ENCODE peak calls at places on chromosomes 2 and 18, in nine cellular contexts. F is A549, Z is AG04449, G is right lobe of liver, R is HepG2, B is fibroblast of lung, K is GM12865, T is fibroblast of the aortic adventitia, J is epithelial cell of proximal tubule. H is an unnamed sample.

GRCh38 chr2:54432181-54433020 is 23.7 kb upstream of the SPTBN1 start:
- DNase-seq in F (no peak), J (no peak), R (no peak), Z (no peak), B (no peak), K (no peak), G (no peak), T (no peak), H (no peak)

GRCh38 chr18:37864122-37864521 is 298.5 kb upstream of the CELF4 start:
- DNase-seq in F (no peak), J (no peak), K (no peak), B (no peak), Z (no peak), R (no peak), G (no peak), T (no peak), H (no peak)

GRCh38 chr2:136116813-136117390 is 1.0 kb downstream of the CXCR4 start:
- DNase-seq in R (no peak), G (peak), B (no peak), T (no peak), J (no peak), K (peak), Z (no peak), F (peak), H (peak)

GRCh38 chr2:171279983-171280790 is 119.5 kb upstream of the TLK1 start:
- DNase-seq in F (no peak), Z (no peak), J (no peak), K (no peak), T (no peak), G (no peak), B (no peak), R (peak), H (no peak)

GRCh38 chr2:118845843-118846666 is 1.4 kb downstream of the EN1 start:
- DNase-seq in B (no peak), K (no peak), F (no peak), R (no peak), Z (no peak), T (no peak), G (no peak), J (no peak), H (no peak)

GRCh38 chr2:9135804-9136558 is 70.6 kb upstream of the ASAP2 start:
- DNase-seq in K (no peak), T (peak), B (peak), J (no peak), G (no peak), Z (peak), F (no peak), R (no peak), H (no peak)

GRCh38 chr2:70388128-70388527 is 86.3 kb upstream of the FAM136A start:
- DNase-seq in J (no peak), B (no peak), Z (no peak), R (no peak), K (no peak), G (no peak), F (no peak), T (no peak), H (no peak)

GRCh38 chr2:60520477-60520876 is 33.0 kb downstream of the BCL11A start:
- DNase-seq in G (no peak), R (no peak), B (no peak), K (no peak), T (no peak), Z (no peak), F (no peak), J (no peak), H (no peak)

GRCh38 chr2:164984428-164984827 is 29.1 kb upstream of the SLC38A11 start:
- DNase-seq in T (peak), Z (no peak), J (no peak), F (no peak), K (no peak), G (no peak), R (no peak), B (no peak), H (no peak)

GRCh38 chr2:235698028-235698427 is 204.2 kb downstream of the AGAP1 start:
- DNase-seq in R (no peak), F (no peak), Z (no peak), T (no peak), K (no peak), J (no peak), G (no peak), B (peak), H (no peak)

GRCh38 chr2:233584210-233584609 is 17.6 kb upstream of the USP40 start:
- DNase-seq in Z (no peak), J (no peak), G (no peak), T (no peak), B (no peak), F (no peak), K (no peak), R (no peak), H (no peak)

GRCh38 chr2:36294290-36294689 is 61.3 kb upstream of the CRIM1 start:
- DNase-seq in Z (no peak), R (no peak), B (no peak), G (no peak), F (no peak), J (no peak), K (peak), T (no peak), H (no peak)

GRCh38 chr2:3545788-3546478 is 12.2 kb downstream of the RNASEH1 start:
- DNase-seq in J (no peak), B (peak), G (no peak), Z (no peak), R (no peak), F (no peak), K (no peak), T (no peak), H (no peak)

GRCh38 chr18:8350628-8351027 is 258.6 kb upstream of the RAB12 start:
- DNase-seq in F (no peak), R (no peak), T (no peak), B (no peak), K (no peak), G (no peak), J (no peak), Z (no peak), H (no peak)

GRCh38 chr2:240796543-240797499 is 23.2 kb downstream of the KIF1A start:
- DNase-seq in F (no peak), G (peak), B (no peak), Z (no peak), T (no peak), J (no peak), K (no peak), R (no peak), H (peak)

GRCh38 chr2:237205111-237205541 is 119.4 kb downstream of the COPS8 start:
- DNase-seq in J (no peak), T (no peak), G (no peak), B (peak), R (no peak), F (no peak), K (no peak), Z (no peak), H (no peak)

GRCh38 chr18:47968721-47969120 is 38.3 kb upstream of the SMAD2 start:
- DNase-seq in F (peak), G (no peak), R (no peak), J (no peak), K (no peak), Z (no peak), B (no peak), T (peak), H (no peak)

GRCh38 chr2:169493360-169493759 is 14.1 kb downstream of the BBS5 start:
- DNase-seq in Z (no peak), K (no peak), F (no peak), J (no peak), R (peak), B (no peak), T (no peak), G (no peak), H (no peak)

GRCh38 chr2:174449033-174449432 is 37.8 kb downstream of the GPR155 start:
- DNase-seq in K (no peak), T (no peak), G (no peak), R (no peak), F (no peak), J (no peak), Z (no peak), B (no peak), H (no peak)

GRCh38 chr2:69242651-69243051 is 144.4 kb downstream of the GFPT1 start:
- DNase-seq in K (no peak), G (no peak), F (no peak), B (peak), T (peak), J (no peak), Z (peak), R (no peak), H (no peak)

GRCh38 chr2:45170976-45171514 is 161.8 kb upstream of the SIX2 start:
- DNase-seq in Z (no peak), F (no peak), R (no peak), T (no peak), K (no peak), J (no peak), B (peak), G (no peak), H (no peak)

GRCh38 chr2:69561041-69561550 is 82.4 kb downstream of the AAK1 start:
- DNase-seq in K (no peak), R (no peak), F (no peak), G (no peak), Z (no peak), T (no peak), B (no peak), J (no peak), H (no peak)

GRCh38 chr18:389658-390357 is 110.7 kb downstream of the COLEC12 start:
- DNase-seq in R (no peak), B (peak), K (peak), Z (no peak), J (no peak), F (no peak), G (no peak), T (peak), H (no peak)

GRCh38 chr2:229616433-229616832 is 97.9 kb downstream of the DNER start:
- DNase-seq in Z (no peak), G (no peak), T (no peak), F (no peak), B (no peak), K (no peak), J (no peak), R (no peak), H (no peak)

GRCh38 chr2:222360146-222360545 is 61.3 kb upstream of the PAX3 start:
- DNase-seq in Z (no peak), F (no peak), G (no peak), R (no peak), T (no peak), B (no peak), J (no peak), K (no peak), H (no peak)

GRCh38 chr2:105144128-105144940 is 97.2 kb upstream of the GPR45 start:
- DNase-seq in R (no peak), Z (no peak), F (no peak), G (no peak), T (no peak), J (no peak), K (no peak), B (no peak), H (no peak)
- H3K4me3 ChIP-seq in R (no peak), Z (peak), F (peak), G (no peak), T (no peak), J (no peak), K (no peak), B (peak), H (no peak)

GRCh38 chr2:104046466-104046865 is 807.4 kb upstream of the POU3F3 start:
- DNase-seq in G (no peak), R (no peak), K (no peak), T (no peak), B (no peak), F (no peak), Z (no peak), J (no peak), H (no peak)

GRCh38 chr2:104049433-104049832 is 804.5 kb upstream of the POU3F3 start:
- DNase-seq in G (no peak), F (no peak), K (no peak), Z (no peak), B (no peak), T (no peak), J (no peak), R (no peak), H (no peak)

GRCh38 chr2:104040739-104041138 is 813.2 kb upstream of the POU3F3 start:
- DNase-seq in Z (no peak), J (no peak), T (no peak), F (no peak), B (no peak), G (no peak), K (no peak), R (no peak), H (no peak)

GRCh38 chr2:104043864-104044263 is 810.1 kb upstream of the POU3F3 start:
- DNase-seq in R (no peak), B (no peak), F (peak), K (no peak), Z (no peak), T (no peak), J (no peak), G (no peak), H (no peak)
- H3K4me3 ChIP-seq in R (no peak), B (no peak), F (peak), K (no peak), Z (no peak), T (no peak), J (no peak), G (no peak), H (no peak)

DNA sequence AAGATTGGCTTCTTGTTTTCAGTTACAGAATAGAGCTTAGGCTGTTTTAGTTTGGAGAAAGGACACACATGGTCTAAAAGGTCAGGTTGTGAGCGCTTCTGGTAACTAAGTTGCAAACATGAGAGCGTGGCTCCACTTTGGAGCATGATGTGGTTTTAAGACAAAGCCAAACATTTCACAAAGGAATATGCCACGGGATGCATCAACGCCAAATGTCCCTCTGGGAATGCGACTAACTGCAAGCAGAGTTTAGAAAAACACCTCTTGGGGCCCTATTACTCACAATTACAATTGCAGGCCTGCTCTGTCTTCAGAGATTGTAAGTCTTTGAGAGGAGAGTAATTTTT is 25.4 kb downstream of the MYO7B start:
- DNase-seq in J (no peak), Z (no peak), B (peak), T (peak), F (no peak), K (no peak), G (no peak), R (no peak), H (no peak)
- H3K4me3 ChIP-seq in J (no peak), Z (no peak), B (no peak), T (no peak), F (no peak), K (no peak), G (no peak), R (no peak), H (no peak)

GRCh38 chr18:77100751-77101355 is 31.7 kb downstream of the MBP start:
- DNase-seq in K (peak), J (no peak), R (no peak), T (peak), Z (no peak), G (no peak), F (no peak), B (no peak), H (no peak)
- H3K4me3 ChIP-seq in K (peak), J (no peak), R (no peak), T (peak), Z (peak), G (no peak), F (peak), B (no peak), H (no peak)

GRCh38 chr2:220076734-220077133 is 449.3 kb downstream of the SLC4A3 start:
- DNase-seq in J (no peak), K (no peak), Z (peak), B (peak), R (no peak), T (peak), F (no peak), G (no peak), H (no peak)
- H3K4me3 ChIP-seq in J (no peak), K (no peak), Z (no peak), B (no peak), R (no peak), T (peak), F (no peak), G (no peak), H (no peak)

GRCh38 chr2:23292024-23292423 is 93.0 kb upstream of the KLHL29 start:
- DNase-seq in J (no peak), B (no peak), F (peak), Z (no peak), T (no peak), K (peak), G (no peak), R (no peak), H (no peak)

GRCh38 chr2:23287250-23287704 is 97.7 kb upstream of the KLHL29 start:
- DNase-seq in J (no peak), G (no peak), T (peak), F (no peak), R (no peak), Z (peak), B (peak), K (no peak), H (no peak)

GRCh38 chr2:23286765-23287155 is 98.2 kb upstream of the KLHL29 start:
- DNase-seq in K (no peak), G (peak), T (peak), F (no peak), B (peak), Z (no peak), J (no peak), R (no peak), H (no peak)

GRCh38 chr2:23291274-23291673 is 93.7 kb upstream of the KLHL29 start:
- DNase-seq in B (no peak), R (no peak), K (no peak), G (no peak), T (peak), F (no peak), J (no peak), Z (no peak), H (no peak)

GRCh38 chr2:23289671-23290070 is 95.3 kb upstream of the KLHL29 start:
- DNase-seq in R (no peak), B (no peak), T (no peak), K (no peak), J (no peak), F (no peak), Z (no peak), G (no peak), H (no peak)
- H3K4me3 ChIP-seq in R (no peak), B (no peak), T (no peak), K (no peak), J (no peak), F (no peak), Z (no peak), G (no peak), H (no peak)

DNA sequence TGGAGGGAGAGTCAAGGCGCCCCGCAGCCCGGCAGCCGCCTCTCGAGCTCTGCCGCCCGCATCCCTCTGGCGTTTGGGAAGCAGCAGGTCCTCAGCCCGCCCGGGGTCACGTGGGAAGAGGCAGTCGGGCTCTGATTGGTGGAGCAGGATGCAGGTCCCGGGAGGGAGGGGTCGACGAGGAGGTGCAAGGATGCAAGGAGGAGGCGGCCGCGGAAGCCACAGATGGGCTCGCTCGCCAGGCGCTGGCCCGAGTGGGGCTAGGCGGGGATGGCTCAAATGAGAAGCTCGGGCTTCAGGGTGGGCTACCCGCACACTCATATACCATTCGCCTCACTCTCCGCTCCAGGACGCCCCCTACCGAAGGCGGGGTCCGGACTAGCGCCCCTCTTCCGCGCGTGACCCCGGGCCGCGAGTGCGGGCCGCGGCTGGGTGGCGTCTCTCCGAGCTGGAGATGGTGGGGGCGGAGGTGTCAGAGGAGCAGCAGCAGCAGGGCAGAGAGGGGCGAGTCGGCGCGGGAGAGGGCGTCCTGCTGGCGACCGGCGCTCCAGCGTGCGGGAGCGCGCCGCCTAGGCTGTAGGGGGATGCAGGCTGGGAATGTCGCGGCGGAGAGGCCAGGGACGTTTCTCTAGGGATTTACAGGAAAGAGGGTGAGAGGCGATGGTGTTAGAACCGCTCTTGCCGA is at the start of gene TMEFF2:
- DNase-seq in Z (no peak), J (no peak), R (peak), T (peak), F (peak), B (peak), K (peak), G (peak), H (peak)
- H3K4me3 ChIP-seq in Z (peak), J (peak), R (peak), T (peak), F (peak), B (peak), K (no peak), G (peak), H (peak)

H was measured in left lung.